ENCODE peak calls at places on chromosomes 4 and X, in four cellular contexts. L is Right ventricle myocardium superior, R is adipocyte, P is head of caudate nucleus. G is an unnamed sample.

GRCh38 chr4:24917076-24917856 is 4.4 kb upstream of the CCDC149 start:
- DNase-seq in P (no peak), L (no peak), R (no peak), G (no peak)

GRCh38 chr4:21765810-21766407 is 182.7 kb downstream of the KCNIP4 start:
- DNase-seq in R (peak), L (no peak), P (no peak), G (no peak)

GRCh38 chrX:65837875-65838549 is 170.6 kb downstream of the MSN start:
- DNase-seq in P (no peak), R (no peak), L (no peak), G (no peak)

GRCh38 chrX:2266445-2267349 is 234.1 kb downstream of the DHRSX start:
- DNase-seq in R (no peak), P (no peak), L (no peak), G (no peak)

GRCh38 chrX:70089575-70090297 is 27.5 kb downstream of the OTUD6A start:
- DNase-seq in R (no peak), P (no peak), L (no peak), G (no peak)

GRCh38 chrX:72308566-72309296 is 3.0 kb upstream of the CITED1 start:
- DNase-seq in R (peak), L (peak), P (peak), G (peak)

GRCh38 chr4:113008726-113009125 is 40.7 kb upstream of the ANK2 start:
- DNase-seq in R (no peak), P (no peak), L (no peak), G (no peak)

GRCh38 chrX:45601052-45601451 is 400.4 kb upstream of the DIPK2B start:
- DNase-seq in P (no peak), L (no peak), R (no peak), G (no peak)

GRCh38 chrX:152913915-152914314 is 16.0 kb downstream of the ZNF185 start:
- DNase-seq in P (no peak), R (no peak), L (no peak), G (no peak)

G was measured in tibial artery.